ENCODE peak calls at places on chromosomes 3 and 15, in eight cellular contexts. R is aorta, Q is colonic mucosa, K is SJSA1, D is ovary, V is left ventricle myocardium inferior, J is trophoblast cell, Y is heart left ventricle. F is an unnamed sample.
A peak's percentile ranks its signal among the peaks of the same experiment; 100 is the strongest.

GRCh38 chr15:54816406-54816805 is 380.3 kb downstream of the RSL24D1 start:
- DNase-seq in R (no peak), Q (no peak), K (no peak), D (no peak), V (no peak), J (no peak), Y (no peak), F (no peak)

GRCh38 chr3:196051336-196052076 is 30.4 kb downstream of the TFRC start:
- DNase-seq in R (no peak), Q (no peak), K (no peak), D (no peak), V (no peak), J (peak; percentile 21), Y (no peak), F (no peak)

GRCh38 chr15:63509933-63510547 is 5.6 kb downstream of the USP3 start:
- DNase-seq in R (no peak), Q (no peak), K (peak; percentile 41), D (no peak), V (no peak), J (no peak), Y (no peak), F (no peak)

GRCh38 chr3:128971421-128971820 is 22.5 kb downstream of the CFAP92 start:
- DNase-seq in R (peak; percentile 59), Q (peak; percentile 41), K (no peak), D (no peak), V (peak; percentile 49), J (no peak), Y (no peak), F (no peak)

GRCh38 chr3:136207741-136208140 is 11.6 kb upstream of the MSL2 start:
- DNase-seq in R (no peak), Q (no peak), K (no peak), D (no peak), V (no peak), J (peak; percentile 61), Y (no peak), F (no peak)

GRCh38 chr15:56805466-56806146 is 72.3 kb upstream of the ZNF280D start:
- DNase-seq in R (no peak), Q (no peak), K (peak; percentile 76), D (peak; percentile 18), V (no peak), J (peak; percentile 27), Y (no peak), F (no peak)

GRCh38 chr3:27293954-27294353 is 75.2 kb downstream of the NEK10 start:
- DNase-seq in R (no peak), Q (no peak), K (peak; percentile 78), D (no peak), V (no peak), J (no peak), Y (no peak), F (no peak)

GRCh38 chr3:127739347-127740135 is 66.8 kb downstream of the ABTB1 start:
- DNase-seq in R (no peak), Q (no peak), K (no peak), D (no peak), V (no peak), J (no peak), Y (no peak), F (no peak)

GRCh38 chr3:197002701-197003454 is 26.7 kb downstream of the MELTF start:
- DNase-seq in R (peak; percentile 79), Q (peak; percentile 90), K (peak; percentile 43), D (peak; percentile 76), V (peak; percentile 75), J (peak; percentile 56), Y (peak; percentile 90), F (peak; percentile 84)

GRCh38 chr3:196192036-196193001 is 18.9 kb downstream of the ZDHHC19 start:
- DNase-seq in R (peak; percentile 66), Q (peak; percentile 73), K (no peak), D (no peak), V (peak; percentile 29), J (no peak), Y (peak; percentile 75), F (no peak)

GRCh38 chr15:29773000-29773399 is 49.3 kb downstream of the TJP1 start:
- DNase-seq in R (no peak), Q (no peak), K (no peak), D (no peak), V (no peak), J (no peak), Y (no peak), F (no peak)

GRCh38 chr3:115720988-115721387 is 97.7 kb downstream of the GAP43 start:
- DNase-seq in R (no peak), Q (no peak), K (no peak), D (no peak), V (no peak), J (no peak), Y (no peak), F (no peak)

GRCh38 chr15:38877471-38877870 is 312.9 kb upstream of the RASGRP1 start:
- DNase-seq in R (no peak), Q (no peak), K (no peak), D (no peak), V (no peak), J (no peak), Y (no peak), F (no peak)

GRCh38 chr15:38878946-38879345 is 314.3 kb upstream of the RASGRP1 start:
- DNase-seq in R (no peak), Q (no peak), K (no peak), D (no peak), V (no peak), J (no peak), Y (no peak), F (no peak)

GRCh38 chr15:38878026-38878425 is 313.4 kb upstream of the RASGRP1 start:
- DNase-seq in R (no peak), Q (no peak), K (no peak), D (no peak), V (no peak), J (no peak), Y (no peak), F (no peak)

GRCh38 chr15:38882226-38882625 is 317.6 kb upstream of the RASGRP1 start:
- DNase-seq in R (no peak), Q (no peak), K (no peak), D (no peak), V (no peak), J (no peak), Y (no peak), F (no peak)

DNA sequence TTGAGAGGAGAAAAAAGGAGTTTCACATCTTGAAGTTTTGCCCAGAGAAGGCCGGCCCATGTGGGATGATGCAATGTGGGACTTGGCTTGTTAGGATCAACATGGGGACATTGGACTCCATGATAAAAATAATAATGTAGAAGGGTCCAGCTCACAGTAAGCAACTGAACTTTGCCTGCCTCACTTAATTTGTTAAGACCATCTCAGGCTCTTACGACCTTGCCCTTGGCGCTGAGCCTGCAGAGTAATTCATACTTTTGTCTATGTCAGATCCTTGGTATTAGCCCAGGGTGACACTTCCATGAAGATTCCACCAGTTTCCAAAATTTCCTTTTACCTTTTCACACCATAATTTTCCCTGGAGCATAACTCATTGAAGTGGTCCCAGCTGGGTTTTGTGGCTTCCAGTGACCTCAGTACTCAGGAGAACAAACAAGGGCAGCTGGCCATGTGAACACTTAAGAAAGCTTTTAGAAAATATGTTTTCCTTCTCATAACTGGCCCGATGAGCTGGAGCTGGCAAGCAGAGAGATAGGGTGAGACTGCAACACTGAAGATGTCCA is 315.4 kb upstream of the RASGRP1 start:
- DNase-seq in R (no peak), Q (peak; percentile 42), K (no peak), D (peak; percentile 27), V (peak; percentile 28), J (no peak), Y (no peak), F (no peak)
- H3K4me3 ChIP-seq in R (no peak overlapping the region), Q (no peak overlapping the region), K (no peak overlapping the region), D (no peak overlapping the region), V (no peak overlapping the region), J (no peak overlapping the region), Y (no peak overlapping the region), F (no peak overlapping the region)

GRCh38 chr3:149336925-149337324 is 3.5 kb upstream of the TM4SF18 start:
- DNase-seq in R (no peak), Q (no peak), K (no peak), D (no peak), V (no peak), J (no peak), Y (no peak), F (no peak)

GRCh38 chr3:149332781-149333517 is 487 bp downstream of the TM4SF18 start:
- DNase-seq in R (no peak), Q (no peak), K (no peak), D (no peak), V (no peak), J (no peak), Y (no peak), F (no peak)

GRCh38 chr3:149333518-149333859 is at the start of gene TM4SF18:
- DNase-seq in R (no peak), Q (no peak), K (peak; percentile 29), D (no peak), V (no peak), J (no peak), Y (no peak), F (peak; percentile 46)

GRCh38 chr3:149330609-149331008 is 2.8 kb downstream of the TM4SF18 start:
- DNase-seq in R (no peak), Q (no peak), K (no peak), D (no peak), V (no peak), J (no peak), Y (no peak), F (no peak)

GRCh38 chr3:149332227-149332765 is 1.1 kb downstream of the TM4SF18 start:
- DNase-seq in R (no peak), Q (no peak), K (no peak), D (no peak), V (no peak), J (no peak), Y (no peak), F (no peak)
- H3K4me1 ChIP-seq in R (peaks cover 3% of the 10 kb centered on the region), Q (no peaks in the 10 kb centered on the region), K (peaks cover 28% of the 10 kb centered on the region), D (peaks cover 6% of the 10 kb centered on the region), V (peaks cover 25% of the 10 kb centered on the region), J (peaks cover 2% of the 10 kb centered on the region), Y (no peaks in the 10 kb centered on the region), F (peaks cover 3% of the 10 kb centered on the region)

DNA sequence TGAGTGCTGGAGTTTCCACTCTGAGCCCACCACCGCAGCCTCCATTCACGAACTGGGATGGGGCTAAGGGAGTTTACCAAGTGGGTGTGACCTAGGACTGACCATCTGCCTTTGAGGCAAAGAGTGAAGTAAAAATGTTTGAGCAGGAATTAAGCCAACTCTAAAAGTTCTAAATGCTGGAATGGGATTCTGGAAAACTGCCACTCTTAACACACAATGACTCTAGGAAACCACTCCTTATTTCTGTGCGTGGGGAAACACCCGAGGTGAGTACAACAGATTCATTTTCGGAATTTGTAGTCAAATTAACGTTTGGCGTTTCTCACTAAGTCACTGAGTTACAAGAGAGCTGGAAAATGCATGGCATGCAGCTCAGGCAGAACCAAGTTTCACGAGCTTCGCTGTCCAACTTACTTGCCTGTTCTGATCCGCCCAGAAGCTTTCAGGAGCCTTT is 31.6 kb downstream of the ISL2 start:
- DNase-seq in R (no peak), Q (peak; percentile 42), K (no peak), D (no peak), V (no peak), J (peak; percentile 32), Y (no peak), F (no peak)
- H3K4me3 ChIP-seq in R (no peak overlapping the region), Q (no peak overlapping the region), K (no peak overlapping the region), D (no peak overlapping the region), V (no peak overlapping the region), J (no peak overlapping the region), Y (peak overlapping the region; percentile 24), F (no peak overlapping the region)

DNA sequence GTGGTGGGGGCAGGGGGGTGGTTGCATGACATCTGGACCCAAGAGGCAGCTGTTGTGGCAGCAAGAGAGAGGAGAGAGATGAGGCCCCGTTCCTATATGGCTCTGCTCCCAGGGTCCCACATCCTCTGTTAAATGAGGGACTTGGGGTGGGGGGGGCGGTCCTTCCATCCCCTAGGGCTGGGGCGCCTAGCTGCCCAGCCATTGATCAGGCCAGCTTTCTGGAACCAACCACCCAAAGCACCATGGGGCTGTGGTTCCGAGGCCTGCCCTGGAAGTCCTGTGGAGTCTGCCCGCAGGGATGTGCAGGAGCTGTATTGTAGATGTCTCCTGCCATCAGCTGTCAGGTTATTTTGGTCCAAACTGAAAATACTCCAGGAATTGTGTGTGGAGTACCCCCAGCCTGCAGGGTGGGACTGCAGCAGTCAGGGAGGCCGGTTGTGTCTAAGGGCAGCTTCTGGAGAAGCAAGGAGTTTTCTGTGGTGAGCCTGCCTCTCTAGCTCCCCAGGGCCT is 5.2 kb downstream of the FURIN start:
- DNase-seq in R (no peak), Q (no peak), K (no peak), D (no peak), V (no peak), J (no peak), Y (no peak), F (no peak)
- H3K4me1 ChIP-seq in R (peaks cover 2% of the 10 kb centered on the region), Q (peaks cover 40% of the 10 kb centered on the region), K (peaks cover 52% of the 10 kb centered on the region), D (peaks cover 15% of the 10 kb centered on the region), V (peaks cover 60% of the 10 kb centered on the region), J (peaks cover 28% of the 10 kb centered on the region), Y (peaks cover 32% of the 10 kb centered on the region), F (peaks cover 43% of the 10 kb centered on the region)